ENCODE peak calls at places on chromosomes 2 and 18, in eight cellular contexts. B is WERI-Rb-1; N is dorsolateral prefrontal cortex; X is CD8-positive, alpha-beta T cell; R is cerebellum; Z is left cardiac atrium; J is PC-3; W is MM.1S. G is an unnamed sample.

GRCh38 chr2:106885981-106886915 is at the start of gene ST6GAL2:
- DNase-seq in B (no peak), J (peak), W (no peak), N (peak), X (no peak), R (no peak), Z (no peak), G (no peak)

GRCh38 chr2:202072737-202073396 is at the start of gene KIAA2012:
- DNase-seq in Z (no peak), X (no peak), B (no peak), J (no peak), N (no peak), R (peak), W (no peak), G (no peak)

GRCh38 chr2:11984556-11985158 is 238.2 kb downstream of the LPIN1 start:
- DNase-seq in Z (no peak), X (no peak), B (peak), R (no peak), N (no peak), W (no peak), J (no peak), G (no peak)

GRCh38 chr18:35756506-35757117 is 175.1 kb downstream of the GALNT1 start:
- DNase-seq in W (peak), X (no peak), B (peak), J (peak), R (peak), N (no peak), Z (no peak), G (peak)

GRCh38 chr2:101386599-101387150 is 628 bp downstream of the CREG2 start:
- DNase-seq in R (no peak), Z (no peak), W (no peak), B (peak), X (no peak), N (no peak), J (no peak), G (no peak)

GRCh38 chr2:188345020-188345419 is 53.3 kb downstream of the GULP1 start:
- DNase-seq in X (no peak), N (no peak), B (no peak), W (no peak), Z (no peak), J (no peak), R (no peak), G (peak)

GRCh38 chr2:233463586-233463985 is 103.0 kb downstream of the USP40 start:
- DNase-seq in B (no peak), J (no peak), Z (peak), W (no peak), R (no peak), N (peak), X (no peak), G (no peak)

GRCh38 chr18:34120294-34120693 is 104.4 kb downstream of the NOL4 start:
- DNase-seq in Z (no peak), N (no peak), X (no peak), R (no peak), J (peak), W (no peak), B (no peak), G (no peak)

GRCh38 chr18:61127714-61128485 is 205.3 kb upstream of the CDH20 start:
- DNase-seq in Z (no peak), N (no peak), B (no peak), X (no peak), R (no peak), W (no peak), J (no peak), G (no peak)

GRCh38 chr2:240238786-240239185 is 98.3 kb upstream of the OTOS start:
- DNase-seq in Z (no peak), N (no peak), X (no peak), B (no peak), R (no peak), J (no peak), W (no peak), G (no peak)

G was measured in NCI-H524 treated with DMSO at 0.1 percent for 48 hours.